ENCODE peak calls at places on chromosomes 11 and 22, in nine cellular contexts. V, U, Z, F, C, K, W, M and P are unnamed samples.

GRCh38 chr11:69696749-69697488 is 6.9 kb downstream of the FGF19 start:
- DNase-seq in V (no peak), U (no peak), Z (no peak), F (no peak), C (no peak), K (peak; percentile 9), W (no peak), M (no peak), P (no peak)

GRCh38 chr11:65078151-65078550 is 5.7 kb downstream of the CDCA5 start:
- DNase-seq in V (peak; percentile 57), U (peak; percentile 73), Z (peak; percentile 13), F (peak; percentile 14), C (peak; percentile 77), K (no peak), W (no peak), M (no peak), P (peak; percentile 29)

GRCh38 chr11:33160147-33160546 is 1.1 kb downstream of the CSTF3 start:
- DNase-seq in V (peak; percentile 70), U (no peak), Z (peak; percentile 36), F (peak; percentile 50), C (no peak), K (peak; percentile 16), W (peak; percentile 22), M (no peak), P (no peak)

GRCh38 chr11:37710031-37710430 is 1112.0 kb upstream of the RAG2 start:
- DNase-seq in V (no peak), U (no peak), Z (no peak), F (no peak), C (no peak), K (no peak), W (no peak), M (no peak), P (no peak)

GRCh38 chr11:95443386-95443785 is 212.4 kb upstream of the SESN3 start:
- DNase-seq in V (no peak), U (peak; percentile 9), Z (no peak), F (no peak), C (no peak), K (no peak), W (no peak), M (no peak), P (no peak)

GRCh38 chr11:33622231-33622630 is 78.4 kb downstream of the C11orf91 start:
- DNase-seq in V (no peak), U (no peak), Z (no peak), F (peak; percentile 42), C (no peak), K (no peak), W (no peak), M (no peak), P (no peak)

GRCh38 chr22:45895436-45896152 is 81.4 kb downstream of the WNT7B start:
- DNase-seq in V (no peak), U (no peak), Z (no peak), F (no peak), C (no peak), K (no peak), W (no peak), M (no peak), P (no peak)

GRCh38 chr22:23292453-23293350 is 112.4 kb downstream of the BCR start:
- DNase-seq in V (no peak), U (no peak), Z (no peak), F (no peak), C (no peak), K (no peak), W (no peak), M (no peak), P (no peak)

GRCh38 chr11:117932987-117933386 is 3.8 kb upstream of the TMPRSS13 start:
- DNase-seq in V (no peak), U (no peak), Z (no peak), F (no peak), C (no peak), K (no peak), W (no peak), M (no peak), P (no peak)

GRCh38 chr11:75264356-75264755 is 23.8 kb downstream of the TPBGL start:
- DNase-seq in V (no peak), U (no peak), Z (no peak), F (no peak), C (no peak), K (no peak), W (no peak), M (no peak), P (no peak)

GRCh38 chr22:46201059-46201757 is 48.9 kb downstream of the CDPF1 start:
- DNase-seq in V (peak; percentile 92), U (no peak), Z (no peak), F (peak; percentile 35), C (peak; percentile 77), K (no peak), W (no peak), M (no peak), P (peak; percentile 46)

GRCh38 chr11:129922674-129923073 is 27.3 kb upstream of the NFRKB start:
- DNase-seq in V (peak; percentile 27), U (no peak), Z (no peak), F (no peak), C (no peak), K (no peak), W (no peak), M (no peak), P (no peak)

GRCh38 chr11:34650528-34650927 is 29.6 kb downstream of the EHF start:
- DNase-seq in V (no peak), U (peak; percentile 19), Z (no peak), F (peak; percentile 49), C (no peak), K (no peak), W (no peak), M (no peak), P (no peak)

GRCh38 chr11:102546923-102547471 is 16.4 kb upstream of the MMP7 start:
- DNase-seq in V (no peak), U (peak; percentile 60), Z (peak; percentile 51), F (no peak), C (peak; percentile 48), K (no peak), W (no peak), M (no peak), P (no peak)

GRCh38 chr11:118010738-118011461 is 24.7 kb downstream of the IL10RA start:
- DNase-seq in V (no peak), U (peak; percentile 85), Z (no peak), F (no peak), C (no peak), K (no peak), W (no peak), M (no peak), P (no peak)

GRCh38 chr22:43273902-43274484 is 69.2 kb downstream of the SCUBE1 start:
- DNase-seq in V (peak; percentile 88), U (peak; percentile 60), Z (peak; percentile 41), F (peak; percentile 41), C (peak; percentile 69), K (no peak), W (peak; percentile 79), M (peak; percentile 54), P (peak; percentile 47)